ENCODE peak calls at places on chromosomes 6 and 20, in nine cellular contexts. F, L, P, J, Q, Y, N, V and T are unnamed samples.

GRCh38 chr6:162099685-162100084 is 627.9 kb downstream of the PRKN start:
- DNase-seq in J (peak), F (no peak), N (no peak), V (peak), Y (peak), Q (no peak), P (no peak), L (no peak), T (no peak)

GRCh38 chr20:4445780-4446179 is 275.9 kb upstream of the PRND start:
- DNase-seq in P (no peak), V (peak), Y (no peak), F (no peak), J (no peak), N (no peak), Q (no peak), L (no peak), T (no peak)

GRCh38 chr6:83031689-83032088 is 34.0 kb downstream of the UBE3D start:
- DNase-seq in N (no peak), Y (no peak), L (no peak), F (no peak), J (no peak), V (no peak), Q (no peak), P (no peak), T (no peak)

GRCh38 chr20:824916-825315 is 8.6 kb upstream of the FAM110A start:
- DNase-seq in V (no peak), Y (no peak), L (no peak), J (no peak), Q (peak), P (no peak), N (no peak), F (no peak), T (no peak)

GRCh38 chr20:52941803-52942202 is 30.4 kb upstream of the TSHZ2 start:
- DNase-seq in Q (no peak), N (no peak), F (peak), V (no peak), L (no peak), Y (no peak), J (no peak), P (no peak), T (no peak)

GRCh38 chr6:135144678-135145508 is 36.2 kb upstream of the MYB start:
- DNase-seq in L (no peak), P (no peak), Y (peak), V (peak), J (no peak), Q (no peak), F (no peak), N (no peak), T (no peak)

GRCh38 chr6:71190809-71191208 is 97.8 kb upstream of the OGFRL1 start:
- DNase-seq in L (peak), P (no peak), V (no peak), Y (peak), Q (no peak), F (peak), N (no peak), J (no peak), T (no peak)

GRCh38 chr6:137722749-137723272 is 144.2 kb upstream of the TNFAIP3 start:
- DNase-seq in V (peak), J (no peak), F (no peak), N (no peak), Y (no peak), P (no peak), L (no peak), Q (no peak), T (no peak)

GRCh38 chr6:145602927-145603326 is 132.4 kb downstream of the EPM2A start:
- DNase-seq in L (no peak), V (no peak), P (no peak), F (peak), Y (no peak), N (no peak), Q (no peak), J (no peak), T (no peak)

GRCh38 chr20:20333866-20334265 is 34.0 kb upstream of the INSM1 start:
- DNase-seq in Q (no peak), V (no peak), J (no peak), N (no peak), F (no peak), P (no peak), Y (no peak), L (no peak), T (no peak)

GRCh38 chr6:157551041-157551832 is 170.2 kb downstream of the ZDHHC14 start:
- DNase-seq in L (no peak), F (no peak), Q (no peak), N (no peak), P (no peak), Y (no peak), V (no peak), J (no peak), T (no peak)

GRCh38 chr6:4756247-4756646 is 20.0 kb upstream of the CDYL start:
- DNase-seq in P (no peak), V (peak), N (no peak), L (no peak), Y (no peak), Q (no peak), J (no peak), F (no peak), T (no peak)

GRCh38 chr20:51532577-51533191 is 9.8 kb downstream of the NFATC2 start:
- DNase-seq in F (peak), V (peak), L (no peak), J (no peak), N (no peak), P (no peak), Y (no peak), Q (no peak), T (peak)

GRCh38 chr6:118843685-118844390 is 50.1 kb upstream of the ASF1A start:
- DNase-seq in Y (no peak), Q (no peak), J (no peak), N (no peak), L (no peak), P (no peak), F (no peak), V (peak), T (no peak)

GRCh38 chr6:18823782-18824386 is 436.7 kb downstream of the RNF144B start:
- DNase-seq in L (no peak), Q (no peak), J (no peak), N (peak), P (no peak), V (peak), Y (no peak), F (no peak), T (no peak)

GRCh38 chr20:46031701-46032254 is 2.8 kb downstream of the SLC12A5 start:
- DNase-seq in Q (no peak), Y (no peak), J (no peak), N (peak), P (no peak), F (peak), L (peak), V (no peak), T (no peak)

GRCh38 chr6:19554356-19555225 is 282.6 kb upstream of the ID4 start:
- DNase-seq in Y (no peak), F (peak), P (no peak), N (no peak), V (peak), L (no peak), J (no peak), Q (no peak), T (no peak)

GRCh38 chr6:27275025-27275956 is 27.8 kb downstream of the PRSS16 start:
- DNase-seq in L (peak), F (no peak), Q (no peak), N (peak), P (no peak), J (no peak), V (no peak), Y (no peak), T (no peak)

GRCh38 chr6:37990762-37991525 is 171.4 kb downstream of the ZFAND3 start:
- DNase-seq in Y (peak), L (no peak), J (peak), Q (no peak), P (no peak), F (no peak), V (peak), N (no peak), T (no peak)

GRCh38 chr6:102736941-102737368 is 1343.4 kb downstream of the GRIK2 start:
- DNase-seq in F (no peak), V (peak), Y (peak), Q (no peak), L (no peak), N (no peak), J (no peak), P (no peak), T (no peak)

GRCh38 chr20:39961667-39962066 is 727.4 kb downstream of the MAFB start:
- DNase-seq in L (no peak), N (no peak), J (no peak), P (no peak), Y (no peak), V (no peak), F (no peak), Q (no peak), T (no peak)

GRCh38 chr6:24458134-24458533 is 31.2 kb downstream of the GPLD1 start:
- DNase-seq in N (no peak), J (no peak), P (no peak), L (no peak), F (no peak), Q (no peak), Y (no peak), V (no peak), T (no peak)

GRCh38 chr6:31121131-31121790 is 1.0 kb upstream of the CDSN start:
- DNase-seq in J (no peak), Y (no peak), L (no peak), Q (no peak), V (no peak), P (no peak), F (no peak), N (peak), T (no peak)

GRCh38 chr6:142071981-142072380 is 60.7 kb upstream of the GJE1 start:
- DNase-seq in N (no peak), L (no peak), J (no peak), F (no peak), Y (no peak), P (no peak), Q (no peak), V (no peak), T (no peak)

GRCh38 chr20:49345538-49345937 is 67.7 kb upstream of the ZNFX1 start:
- DNase-seq in F (peak), P (no peak), L (no peak), Q (peak), J (peak), V (peak), Y (peak), N (no peak), T (no peak)

GRCh38 chr6:33683576-33684427 is 27.7 kb downstream of the UQCC2 start:
- DNase-seq in J (no peak), Y (no peak), L (no peak), F (no peak), Q (no peak), N (peak), V (no peak), P (no peak), T (no peak)

GRCh38 chr6:84811351-84811750 is 47.0 kb upstream of the TBX18 start:
- DNase-seq in J (no peak), Q (no peak), L (no peak), F (no peak), N (no peak), Y (no peak), P (no peak), V (no peak), T (no peak)

GRCh38 chr20:57089701-57090144 is 176.7 kb downstream of the BMP7 start:
- DNase-seq in Q (peak), L (no peak), N (peak), J (no peak), P (peak), F (peak), Y (no peak), V (peak), T (peak)

GRCh38 chr6:1729133-1729751 is 119.5 kb downstream of the FOXC1 start:
- DNase-seq in V (peak), N (no peak), F (no peak), L (no peak), Q (no peak), Y (no peak), J (no peak), P (no peak), T (no peak)

GRCh38 chr6:2361195-2361594 is 115.8 kb upstream of the GMDS start:
- DNase-seq in P (no peak), Y (no peak), V (no peak), L (no peak), J (no peak), N (no peak), F (no peak), Q (no peak), T (no peak)

GRCh38 chr6:53986165-53986720 is 125.0 kb upstream of the MLIP start:
- DNase-seq in L (peak), F (peak), Q (no peak), Y (peak), N (peak), P (peak), V (peak), J (no peak), T (peak)

GRCh38 chr20:61500791-61501321 is 248.8 kb downstream of the CDH4 start:
- DNase-seq in V (peak), N (no peak), Q (no peak), J (no peak), Y (no peak), L (no peak), F (no peak), P (no peak), T (no peak)

GRCh38 chr20:49403911-49404310 is 78.6 kb downstream of the KCNB1 start:
- DNase-seq in Q (no peak), Y (no peak), P (no peak), L (no peak), N (no peak), J (no peak), F (no peak), V (no peak), T (no peak)

GRCh38 chr6:96235927-96236326 is 220.2 kb downstream of the FUT9 start:
- DNase-seq in Q (no peak), Y (no peak), J (no peak), P (no peak), N (no peak), L (no peak), F (no peak), V (peak), T (no peak)

GRCh38 chr20:2693996-2694471 is 1.5 kb downstream of the EBF4 start:
- DNase-seq in Y (no peak), N (peak), Q (no peak), J (no peak), V (no peak), P (no peak), L (peak), F (no peak), T (no peak)